ENCODE peak calls at places on chromosomes 4 and X, in six cellular contexts. N, G, C, D, O and R are unnamed samples.

GRCh38 chr4:86664959-86665358 is 70.8 kb downstream of the PTPN13 start:
- DNase-seq in C (no peak), N (no peak), O (no peak), D (no peak), G (no peak), R (peak; percentile 27)

GRCh38 chr4:86048426-86048825 is 311.4 kb downstream of the MAPK10 start:
- DNase-seq in D (no peak), G (no peak), C (no peak), O (no peak), N (no peak), R (no peak)

GRCh38 chr4:55159851-55160250 is 34.5 kb upstream of the KDR start:
- DNase-seq in C (no peak), D (no peak), G (no peak), O (no peak), N (no peak), R (no peak)

GRCh38 chrX:115560211-115560977 is 580 bp upstream of the PLS3 start:
- DNase-seq in C (peak; percentile 63), O (no peak), N (no peak), G (no peak), D (no peak), R (no peak)

GRCh38 chr4:127309360-127310095 is 323.2 kb upstream of the INTU start:
- DNase-seq in G (no peak), O (no peak), D (no peak), C (no peak), N (no peak), R (no peak)

GRCh38 chrX:103215037-103215767 is at the start of gene BEX4:
- DNase-seq in D (peak; percentile 85), O (no peak), C (no peak), G (peak; percentile 84), N (peak; percentile 89), R (peak; percentile 87)

GRCh38 chrX:9132036-9132435 is 98.1 kb upstream of the FAM9B start:
- DNase-seq in G (no peak), C (no peak), D (no peak), O (no peak), N (no peak), R (no peak)

GRCh38 chrX:152428089-152428488 is 23.0 kb downstream of the GABRA3 start:
- DNase-seq in C (no peak), N (no peak), G (no peak), D (no peak), O (no peak), R (no peak)

GRCh38 chrX:98962996-98963395 is 1447.1 kb downstream of the PCDH19 start:
- DNase-seq in N (no peak), C (no peak), G (no peak), O (no peak), D (no peak), R (peak; percentile 20)

GRCh38 chrX:104641176-104641575 is 75.2 kb downstream of the IL1RAPL2 start:
- DNase-seq in C (no peak), N (peak; percentile 49), G (peak; percentile 58), D (no peak), O (no peak), R (peak; percentile 59)

GRCh38 chr4:108861339-108861738 is 98.5 kb upstream of the ETNPPL start:
- DNase-seq in C (no peak), G (peak; percentile 51), O (no peak), D (no peak), N (peak; percentile 41), R (peak; percentile 63)

GRCh38 chrX:107135076-107135964 is 16.7 kb upstream of the RBM41 start:
- DNase-seq in G (no peak), C (peak; percentile 14), D (no peak), O (no peak), N (no peak), R (no peak)

GRCh38 chr4:188032583-188032982 is 37.0 kb downstream of the ZFP42 start:
- DNase-seq in O (no peak), C (no peak), G (peak; percentile 63), D (no peak), N (peak; percentile 42), R (peak; percentile 84)

GRCh38 chrX:68234171-68234910 is 199.0 kb downstream of the OPHN1 start:
- DNase-seq in O (no peak), C (no peak), N (peak; percentile 13), D (no peak), G (no peak), R (peak; percentile 57)

GRCh38 chr4:26008737-26009136 is 94.7 kb downstream of the SMIM20 start:
- DNase-seq in G (no peak), N (no peak), D (no peak), C (no peak), O (no peak), R (no peak)

GRCh38 chr4:158819942-158820786 is 51.3 kb downstream of the FNIP2 start:
- DNase-seq in N (no peak), C (no peak), O (no peak), D (no peak), G (no peak), R (no peak)

GRCh38 chr4:158816953-158817352 is 48.1 kb downstream of the FNIP2 start:
- DNase-seq in C (no peak), G (no peak), D (no peak), N (no peak), O (no peak), R (no peak)

GRCh38 chr4:158814636-158815035 is 45.8 kb downstream of the FNIP2 start:
- DNase-seq in N (no peak), C (no peak), D (no peak), O (no peak), G (no peak), R (no peak)

GRCh38 chr4:158818595-158818994 is 49.8 kb downstream of the FNIP2 start:
- DNase-seq in O (no peak), C (no peak), N (no peak), D (no peak), G (no peak), R (no peak)

GRCh38 chr4:158817562-158818370 is 48.9 kb downstream of the FNIP2 start:
- DNase-seq in G (no peak), O (peak; percentile 64), N (no peak), C (no peak), D (no peak), R (no peak)
- TF ChIP-seq CREB1 in G (no peak), O (no peak), N (no peak), C (no peak), D (no peak), R (no peak)

GRCh38 chr4:141376769-141377168 is 156.1 kb downstream of the ZNF330 start:
- DNase-seq in C (no peak), O (no peak), G (no peak), D (no peak), N (no peak), R (no peak)
- TF ChIP-seq CREB1 in C (no peak), O (no peak), G (no peak), D (no peak), N (no peak), R (no peak)

DNA sequence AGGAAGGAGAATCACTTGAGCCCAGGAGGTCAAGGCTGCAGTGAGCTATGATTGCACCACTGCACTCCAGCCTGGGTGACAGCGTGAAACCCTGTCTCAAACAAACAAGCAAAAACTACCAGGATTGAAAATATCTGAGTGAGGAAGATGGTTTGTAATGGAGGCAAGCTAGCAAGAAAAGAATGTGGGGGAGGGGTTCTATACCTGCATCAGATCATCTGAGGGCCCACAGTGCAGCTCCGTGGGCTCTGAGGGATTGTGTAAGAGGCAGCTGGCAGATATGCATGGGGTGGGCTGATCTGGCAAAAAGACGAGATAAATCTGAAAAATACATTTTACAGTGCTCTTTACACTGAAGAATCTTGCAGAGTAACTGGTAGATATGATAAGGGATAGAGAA is 28.9 kb upstream of the CHRNA9 start:
- DNase-seq in O (no peak), D (no peak), N (no peak), G (no peak), C (no peak), R (no peak)
- TF ChIP-seq CREB1 in O (no peak), D (no peak), N (no peak), G (no peak), C (no peak), R (no peak)

GRCh38 chr4:24770111-24770584 is 25.2 kb upstream of the SOD3 start:
- DNase-seq in D (peak; percentile 10), C (no peak), G (no peak), O (peak; percentile 39), N (no peak), R (no peak)
- TF ChIP-seq CREB1 in D (no peak), C (no peak), G (no peak), O (no peak), N (no peak), R (no peak)

GRCh38 chr4:9781343-9782135 is at the start of gene DRD5:
- DNase-seq in G (peak; percentile 71), N (peak; percentile 69), D (no peak), O (no peak), C (no peak), R (peak; percentile 75)
- TF ChIP-seq CREB1 in G (no peak), N (no peak), D (no peak), O (no peak), C (no peak), R (no peak)

DNA sequence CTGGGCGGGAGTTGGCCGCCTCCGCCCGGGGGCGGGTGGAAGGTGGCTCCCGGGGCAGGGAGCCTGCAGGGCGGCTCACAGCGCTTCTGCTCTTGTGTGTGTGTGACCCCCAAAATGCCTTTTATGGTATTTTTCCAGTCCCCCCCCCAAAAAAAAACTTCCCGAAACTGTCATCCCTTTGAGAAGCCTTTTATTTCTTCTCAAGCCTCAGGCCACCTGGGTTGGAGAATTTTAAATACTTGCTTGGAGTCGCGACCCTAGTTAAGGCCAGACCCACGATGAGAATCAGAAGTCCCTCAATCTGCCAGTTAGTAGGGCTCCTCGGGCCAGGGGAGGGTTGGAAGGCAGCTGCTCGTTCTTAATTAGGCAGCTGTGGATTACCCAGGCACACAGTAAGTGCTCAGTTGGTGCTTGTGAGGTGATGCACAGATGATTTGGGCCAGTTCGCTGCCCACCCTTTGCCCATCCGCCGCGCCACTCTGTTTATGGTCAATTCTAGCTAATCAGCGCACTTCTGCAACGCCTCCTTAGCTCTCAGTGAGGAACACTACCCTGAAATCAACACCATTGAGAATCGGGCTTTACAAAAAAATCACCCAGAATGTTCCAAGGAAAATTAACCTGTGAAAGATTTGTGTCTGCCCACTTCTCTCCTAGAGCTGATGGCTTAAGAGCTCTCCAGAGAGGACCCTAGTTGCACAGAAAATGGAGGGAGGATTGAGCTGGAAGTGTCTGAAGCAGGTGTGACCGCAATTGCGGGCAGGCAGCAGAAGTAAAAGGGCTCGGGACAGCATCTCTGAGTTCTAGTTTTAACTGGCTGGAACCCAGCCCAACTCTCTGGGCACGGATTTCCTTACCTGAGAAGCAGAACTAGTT is 648 bp upstream of the SCD5 start:
- DNase-seq in D (no peak), N (no peak), G (no peak), C (no peak), O (no peak), R (peak; percentile 38)
- TF ChIP-seq CREB1 in D (no peak), N (no peak), G (no peak), C (no peak), O (no peak), R (no peak)

DNA sequence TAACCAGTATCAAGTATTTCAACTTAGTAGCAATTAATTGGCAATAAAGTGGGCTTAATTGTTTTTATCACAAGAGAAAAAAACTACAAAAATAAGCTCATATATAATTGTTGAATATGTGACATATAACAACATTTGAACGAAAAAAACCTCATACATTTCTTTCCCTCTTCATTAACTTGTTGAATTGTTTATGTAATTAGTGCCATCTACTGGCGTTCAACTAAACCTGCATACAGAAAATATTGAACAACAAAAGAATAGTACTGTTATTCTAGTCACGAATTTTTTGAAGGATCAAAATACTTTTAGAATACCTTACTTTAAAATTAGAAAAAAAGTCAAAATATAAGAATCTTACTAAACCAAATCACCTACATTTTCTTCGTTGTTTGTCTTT is 586.5 kb upstream of the FTHL17 start:
- DNase-seq in O (no peak), C (peak; percentile 1), N (no peak), D (no peak), G (no peak), R (peak; percentile 24)
- TF ChIP-seq CREB1 in O (no peak), C (no peak), N (no peak), D (no peak), G (no peak), R (no peak)